ENCODE peak calls at places on chromosomes 11 and 22, in nine cellular contexts. N is NCI-H510A treated with DMSO at 0.1 percent for 48 hours; W is EH; F is H9; T is stimulated activated CD4-positive, alpha-beta T cell treated with anti-CD3 and anti-CD28 coated beads, Interleukin-2, amount 100 ng/mL, for 4 hours; B is NCI-H1092; G is foreskin keratinocyte; H is activated CD4-positive, alpha-beta T cell treated with anti-CD3 and anti-CD28 coated beads, Interleukin-2, amount 10 ng/mL, durations not matched to agents 7 days and 5 days; L is hypothalamus. E is an unnamed sample.

GRCh38 chr11:8253566-8253965 is 10.1 kb downstream of the LMO1 start:
- DNase-seq in T (no peak), L (no peak), N (no peak), B (no peak), W (no peak), G (no peak), F (peak), H (no peak), E (no peak)

GRCh38 chr22:31488988-31489617 is 539 bp downstream of the EIF4ENIF1 start:
- DNase-seq in W (peak), L (no peak), T (no peak), N (no peak), H (peak), F (peak), B (peak), G (no peak), E (peak)

GRCh38 chr22:40258463-40259046 is 80.8 kb downstream of the TNRC6B start:
- DNase-seq in H (no peak), L (no peak), G (peak), T (no peak), N (no peak), F (no peak), B (no peak), W (peak), E (no peak)

GRCh38 chr11:2209370-2209801 is 37.8 kb upstream of the TH start:
- DNase-seq in L (no peak), N (no peak), W (no peak), T (no peak), G (no peak), F (peak), H (no peak), B (no peak), E (no peak)

GRCh38 chr11:68406318-68407313 is 53.9 kb upstream of the PPP6R3 start:
- DNase-seq in G (no peak), N (peak), L (no peak), T (no peak), B (no peak), F (no peak), W (no peak), H (no peak), E (no peak)

GRCh38 chr22:33321466-33321865 is 263.3 kb upstream of the SYN3 start:
- DNase-seq in N (no peak), L (no peak), G (no peak), H (no peak), F (no peak), T (no peak), B (no peak), W (no peak), E (no peak)

GRCh38 chr22:29216873-29217666 is 11.4 kb downstream of the EMID1 start:
- DNase-seq in N (no peak), F (peak), B (no peak), G (peak), W (peak), H (no peak), T (no peak), L (peak), E (no peak)

GRCh38 chr22:36998620-36999351 is 20.5 kb downstream of the TST start:
- DNase-seq in F (peak), T (no peak), W (peak), L (no peak), H (no peak), N (no peak), B (no peak), G (no peak), E (no peak)

GRCh38 chr11:35524780-35525179 is 636 bp downstream of the PAMR1 start:
- DNase-seq in H (no peak), L (no peak), N (no peak), G (no peak), T (no peak), B (no peak), F (no peak), W (peak), E (no peak)

GRCh38 chr11:117221775-117222517 is 9.9 kb downstream of the PCSK7 start:
- DNase-seq in H (no peak), F (no peak), L (no peak), B (peak), N (peak), G (no peak), W (peak), T (no peak), E (peak)

GRCh38 chr22:50526849-50527801 is 1.7 kb upstream of the SCO2 start:
- DNase-seq in L (no peak), B (no peak), H (peak), G (no peak), F (peak), T (no peak), W (peak), N (peak), E (no peak)

GRCh38 chr11:94132152-94132558 is 3.5 kb downstream of the PANX1 start:
- DNase-seq in B (no peak), L (no peak), F (no peak), H (no peak), T (no peak), G (peak), W (peak), N (no peak), E (no peak)

GRCh38 chr11:1055109-1055703 is 18.7 kb upstream of the MUC6 start:
- DNase-seq in B (no peak), T (no peak), N (no peak), W (no peak), F (no peak), G (no peak), L (no peak), H (no peak), E (no peak)

E was measured in NCI-H2171.